ENCODE peak calls at places on chromosomes 3 and 15, in seven cellular contexts. V, A, C, K, Q, H and W are unnamed samples.

GRCh38 chr3:143201066-143201465 is 81.5 kb downstream of the CHST2 start:
- DNase-seq in V (no peak), A (no peak), C (no peak), K (no peak), Q (no peak), H (no peak), W (no peak)

GRCh38 chr15:90221251-90221900 is 12.4 kb downstream of the CIB1 start:
- DNase-seq in V (peak; percentile 76), A (peak; percentile 75), C (peak; percentile 59), K (peak; percentile 48), Q (peak; percentile 77), H (peak; percentile 83), W (peak; percentile 94)

GRCh38 chr3:70716832-70717231 is 404.4 kb upstream of the MDFIC2 start:
- DNase-seq in V (no peak), A (no peak), C (no peak), K (no peak), Q (no peak), H (peak; percentile 35), W (peak; percentile 48)

GRCh38 chr3:43162573-43163084 is 56.8 kb upstream of the POMGNT2 start:
- DNase-seq in V (no peak), A (no peak), C (no peak), K (no peak), Q (peak; percentile 89), H (peak; percentile 38), W (no peak)

GRCh38 chr15:59410448-59410896 is 27.5 kb upstream of the FAM81A start:
- DNase-seq in V (no peak), A (no peak), C (no peak), K (no peak), Q (no peak), H (peak; percentile 95), W (no peak)

GRCh38 chr3:151156618-151157216 is 46.3 kb downstream of the GPR171 start:
- DNase-seq in V (peak; percentile 45), A (no peak), C (no peak), K (peak; percentile 58), Q (peak; percentile 83), H (peak; percentile 69), W (peak; percentile 61)

GRCh38 chr3:49351521-49352011 is 6.6 kb downstream of the GPX1 start:
- DNase-seq in V (no peak), A (no peak), C (no peak), K (peak; percentile 57), Q (no peak), H (peak; percentile 94), W (peak; percentile 74)

GRCh38 chr3:34056951-34057390 is 258.5 kb downstream of the PDCD6IP start:
- DNase-seq in V (no peak), A (no peak), C (no peak), K (no peak), Q (peak; percentile 58), H (peak; percentile 76), W (no peak)

GRCh38 chr3:101042996-101043686 is 49.9 kb upstream of the ABI3BP start:
- DNase-seq in V (no peak), A (no peak), C (no peak), K (no peak), Q (no peak), H (no peak), W (peak; percentile 10)

GRCh38 chr3:171458056-171458856 is 1.9 kb downstream of the TNIK start:
- DNase-seq in V (peak; percentile 29), A (no peak), C (no peak), K (no peak), Q (peak; percentile 85), H (peak; percentile 67), W (no peak)

GRCh38 chr3:64084640-64085039 is 61.3 kb upstream of the PSMD6 start:
- DNase-seq in V (no peak), A (no peak), C (no peak), K (peak; percentile 51), Q (no peak), H (peak; percentile 100), W (no peak)

GRCh38 chr3:16316847-16317560 is 52.0 kb downstream of the OXNAD1 start:
- DNase-seq in V (no peak), A (no peak), C (no peak), K (no peak), Q (peak; percentile 60), H (no peak), W (no peak)

GRCh38 chr15:92683511-92683834 is 27.9 kb upstream of the FAM174B start:
- DNase-seq in V (peak; percentile 71), A (no peak), C (peak; percentile 47), K (no peak), Q (no peak), H (no peak), W (no peak)

GRCh38 chr3:8845641-8846040 is 76.2 kb upstream of the OXTR start:
- DNase-seq in V (no peak), A (no peak), C (no peak), K (peak; percentile 13), Q (no peak), H (peak; percentile 89), W (peak; percentile 63)

GRCh38 chr15:36278219-36278618 is 301.2 kb upstream of the CDIN1 start:
- DNase-seq in V (no peak), A (no peak), C (no peak), K (no peak), Q (no peak), H (peak; percentile 41), W (no peak)

GRCh38 chr3:4772171-4772804 is 206.9 kb upstream of the BHLHE40 start:
- DNase-seq in V (no peak), A (peak; percentile 61), C (no peak), K (peak; percentile 4), Q (no peak), H (no peak), W (peak; percentile 87)

GRCh38 chr3:150738688-150739087 is 24.3 kb downstream of the SIAH2 start:
- DNase-seq in V (no peak), A (no peak), C (no peak), K (no peak), Q (no peak), H (peak; percentile 86), W (no peak)

GRCh38 chr3:57085211-57085610 is 24.7 kb downstream of the SPATA12 start:
- DNase-seq in V (no peak), A (no peak), C (no peak), K (peak; percentile 18), Q (no peak), H (no peak), W (no peak)

GRCh38 chr3:10242182-10243065 is 5.8 kb upstream of the TATDN2 start:
- DNase-seq in V (no peak), A (no peak), C (no peak), K (no peak), Q (peak; percentile 95), H (peak; percentile 75), W (peak; percentile 65)

GRCh38 chr15:92968926-92969664 is 69.0 kb downstream of the CHD2 start:
- DNase-seq in V (no peak), A (no peak), C (no peak), K (no peak), Q (no peak), H (no peak), W (peak; percentile 6)

GRCh38 chr3:66593978-66594377 is 93.2 kb upstream of the LRIG1 start:
- DNase-seq in V (no peak), A (no peak), C (no peak), K (peak; percentile 56), Q (no peak), H (peak; percentile 85), W (peak; percentile 19)

GRCh38 chr3:146142757-146143156 is 18.2 kb downstream of the PLOD2 start:
- DNase-seq in V (no peak), A (no peak), C (no peak), K (no peak), Q (no peak), H (peak; percentile 63), W (no peak)

GRCh38 chr15:72827216-72827615 is 43.7 kb upstream of the ADPGK start:
- DNase-seq in V (no peak), A (no peak), C (no peak), K (no peak), Q (no peak), H (no peak), W (no peak)

GRCh38 chr15:69677403-69677802 is 224.8 kb downstream of the RPLP1 start:
- DNase-seq in V (no peak), A (no peak), C (no peak), K (no peak), Q (no peak), H (no peak), W (no peak)

GRCh38 chr15:64017591-64018163 is 28.6 kb downstream of the DAPK2 start:
- DNase-seq in V (no peak), A (no peak), C (no peak), K (no peak), Q (no peak), H (no peak), W (peak; percentile 65)

GRCh38 chr3:190094201-190094718 is 26.4 kb downstream of the P3H2 start:
- DNase-seq in V (no peak), A (no peak), C (no peak), K (no peak), Q (no peak), H (no peak), W (peak; percentile 55)

GRCh38 chr3:120013481-120013880 is 80.8 kb downstream of the GSK3B start:
- DNase-seq in V (no peak), A (no peak), C (no peak), K (no peak), Q (no peak), H (no peak), W (no peak)

GRCh38 chr15:75836953-75837321 is 6.3 kb upstream of the UBE2Q2 start:
- DNase-seq in V (no peak), A (peak; percentile 53), C (no peak), K (peak; percentile 57), Q (peak; percentile 85), H (peak; percentile 84), W (peak; percentile 84)

GRCh38 chr3:62335196-62335595 is 38.2 kb downstream of the FEZF2 start:
- DNase-seq in V (no peak), A (no peak), C (no peak), K (no peak), Q (no peak), H (no peak), W (no peak)

GRCh38 chr3:74607803-74608202 is 6.7 kb downstream of the CNTN3 start:
- DNase-seq in V (no peak), A (no peak), C (no peak), K (no peak), Q (no peak), H (no peak), W (no peak)